ENCODE peak calls at places on chromosomes 4 and X, in ten cellular contexts. B is Karpas-422, Z is PC-3, M is trophoblast cell, T is mammary epithelial cell, X is endothelial cell of umbilical vein, U is keratinocyte, E is MM.1S, Q is H9, N is HCT116. A is an unnamed sample.

GRCh38 chr4:173522160-173522873 is 7.7 kb downstream of the HAND2 start:
- DNase-seq in N (no peak), E (no peak), X (peak), U (no peak), M (peak), B (no peak), T (no peak), Q (peak), Z (no peak), A (peak)

GRCh38 chrX:9677098-9677739 is 88.4 kb downstream of the GPR143 start:
- DNase-seq in M (no peak), X (peak), Z (peak), U (no peak), N (no peak), Q (no peak), T (no peak), E (peak), B (no peak), A (peak)

GRCh38 chr4:87375719-87376291 is 15.2 kb downstream of the HSD17B11 start:
- DNase-seq in U (no peak), N (peak), B (peak), Z (peak), T (peak), X (peak), M (no peak), Q (no peak), E (peak), A (peak)

GRCh38 chrX:43882294-43882681 is at the start of gene MAOB:
- DNase-seq in N (no peak), T (peak), Q (peak), E (no peak), U (no peak), B (no peak), M (peak), X (no peak), Z (no peak), A (peak)

GRCh38 chr4:132180020-132180427 is 969.1 kb upstream of the PCDH10 start:
- DNase-seq in Z (peak), Q (no peak), N (no peak), B (no peak), M (no peak), E (no peak), U (peak), T (peak), X (peak), A (peak)

GRCh38 chrX:27597506-27597905 is 7.4 kb downstream of the DCAF8L2 start:
- DNase-seq in M (no peak), U (no peak), Q (no peak), T (peak), E (no peak), N (no peak), Z (no peak), X (peak), B (no peak), A (no peak)

GRCh38 chr4:17558941-17559708 is 17.9 kb upstream of the LAP3 start:
- DNase-seq in Q (no peak), X (no peak), U (no peak), M (no peak), B (no peak), N (no peak), T (no peak), Z (no peak), E (no peak), A (no peak)

GRCh38 chr4:76709454-76709853 is 188.5 kb downstream of the SOWAHB start:
- DNase-seq in U (no peak), Z (no peak), N (no peak), T (no peak), X (no peak), Q (no peak), M (no peak), E (no peak), B (no peak), A (peak)

GRCh38 chr4:119559044-119559647 is 69.5 kb downstream of the PDE5A start:
- DNase-seq in X (peak), B (peak), Z (peak), T (peak), Q (no peak), N (peak), U (no peak), M (peak), E (peak), A (peak)

GRCh38 chr4:123399638-123400358 is 3.2 kb downstream of the SPRY1 start:
- DNase-seq in Q (no peak), U (no peak), N (no peak), X (peak), B (no peak), M (no peak), T (peak), E (peak), Z (peak), A (peak)

GRCh38 chr4:102574317-102574716 is 73.2 kb downstream of the NFKB1 start:
- DNase-seq in B (no peak), Z (peak), N (no peak), E (no peak), X (no peak), U (no peak), Q (no peak), T (no peak), M (no peak), A (no peak)

GRCh38 chrX:18871970-18872369 is 111.9 kb downstream of the PHKA2 start:
- DNase-seq in X (no peak), Z (no peak), T (no peak), N (no peak), Q (no peak), M (no peak), U (no peak), B (no peak), E (no peak), A (no peak)

GRCh38 chr4:81639248-81639647 is 167.5 kb upstream of the RASGEF1B start:
- DNase-seq in M (no peak), Z (no peak), B (no peak), E (no peak), U (no peak), N (no peak), Q (no peak), X (no peak), T (no peak), A (no peak)

GRCh38 chr4:126328914-126329313 is 1014.2 kb downstream of the FAT4 start:
- DNase-seq in T (no peak), E (no peak), B (no peak), U (no peak), Q (no peak), Z (no peak), M (no peak), N (no peak), X (no peak), A (no peak)

GRCh38 chr4:42050850-42051249 is 60.5 kb downstream of the SLC30A9 start:
- DNase-seq in Q (no peak), N (no peak), E (no peak), U (no peak), Z (no peak), M (no peak), X (no peak), T (no peak), B (no peak), A (peak)

GRCh38 chr4:41620594-41621256 is 82.8 kb downstream of the LIMCH1 start:
- DNase-seq in U (no peak), E (no peak), X (no peak), N (no peak), Z (no peak), M (peak), Q (peak), T (no peak), B (no peak), A (no peak)

GRCh38 chrX:119574394-119575266 is at the start of gene UBE2A:
- DNase-seq in T (peak), E (peak), N (peak), B (peak), Q (peak), U (peak), M (peak), X (peak), Z (peak), A (peak)

GRCh38 chrX:69424161-69424560 is 80.0 kb upstream of the NALF2 start:
- DNase-seq in Q (no peak), B (peak), T (no peak), U (no peak), E (no peak), N (peak), X (peak), Z (peak), M (no peak), A (peak)

GRCh38 chr4:93828332-93828829 is at the start of gene ATOH1:
- DNase-seq in Z (no peak), U (no peak), B (no peak), Q (peak), E (peak), M (no peak), N (peak), T (peak), X (no peak), A (peak)

GRCh38 chrX:13029341-13029740 is 15.1 kb downstream of the FAM9C start:
- DNase-seq in Z (peak), X (no peak), M (no peak), Q (peak), B (no peak), E (no peak), N (no peak), U (no peak), T (no peak), A (peak)

GRCh38 chr4:7539659-7540058 is 104.9 kb upstream of the PSAPL1 start:
- DNase-seq in B (peak), Z (peak), Q (peak), X (no peak), N (peak), E (no peak), T (no peak), M (no peak), U (peak), A (peak)

GRCh38 chr4:81398379-81398778 is 73.3 kb downstream of the RASGEF1B start:
- DNase-seq in Z (no peak), M (no peak), B (no peak), E (no peak), T (no peak), X (no peak), Q (no peak), U (no peak), N (no peak), A (no peak)

GRCh38 chr4:54082168-54082567 is 17.8 kb upstream of the CHIC2 start:
- DNase-seq in E (no peak), Q (no peak), M (peak), X (peak), B (no peak), N (peak), U (peak), Z (peak), T (peak), A (peak)

GRCh38 chrX:150899191-150899757 is 806 bp upstream of the CD99L2 start:
- DNase-seq in U (no peak), E (peak), X (peak), Q (peak), M (peak), N (no peak), T (peak), B (peak), Z (peak), A (peak)

GRCh38 chrX:45750639-45751038 is 550.0 kb upstream of the DIPK2B start:
- DNase-seq in B (no peak), Q (no peak), Z (no peak), T (peak), U (no peak), N (no peak), M (no peak), X (no peak), E (no peak), A (peak)

GRCh38 chrX:20001615-20002014 is 10.8 kb upstream of the BCLAF3 start:
- DNase-seq in M (no peak), U (no peak), B (peak), Q (peak), X (no peak), E (no peak), T (no peak), N (no peak), Z (no peak), A (no peak)

GRCh38 chrX:16946361-16946964 is at the start of gene REPS2:
- DNase-seq in X (peak), U (no peak), M (peak), N (peak), Z (peak), E (peak), T (peak), Q (peak), B (peak), A (peak)

GRCh38 chr4:11505225-11505971 is 76.7 kb upstream of the HS3ST1 start:
- DNase-seq in M (no peak), N (peak), B (no peak), E (no peak), U (peak), X (peak), T (peak), Z (peak), Q (no peak), A (no peak)

GRCh38 chrX:124362072-124362471 is 15.7 kb downstream of the SH2D1A start:
- DNase-seq in E (no peak), X (no peak), M (no peak), Q (no peak), U (no peak), Z (no peak), N (no peak), T (no peak), B (no peak), A (no peak)

GRCh38 chrX:151680805-151681204 is 14.5 kb upstream of the PRRG3 start:
- DNase-seq in X (peak), M (peak), E (peak), N (peak), Q (peak), T (peak), B (peak), U (peak), Z (peak), A (peak)

GRCh38 chr4:48683784-48684666 is 96.1 kb downstream of the FRYL start:
- DNase-seq in U (no peak), X (peak), T (no peak), N (no peak), Q (no peak), B (no peak), M (no peak), E (peak), Z (no peak), A (no peak)

GRCh38 chr4:15648600-15648999 is 6.6 kb downstream of the FBXL5 start:
- DNase-seq in N (no peak), E (no peak), X (no peak), Z (no peak), B (no peak), U (no peak), M (no peak), T (no peak), Q (no peak), A (no peak)

GRCh38 chrX:16856744-16857143 is 13.4 kb downstream of the RBBP7 start:
- DNase-seq in U (no peak), Z (no peak), Q (no peak), X (no peak), E (no peak), M (no peak), N (no peak), B (no peak), T (no peak), A (no peak)

GRCh38 chr4:179664628-179665027 is 2222.4 kb upstream of the AGA start:
- DNase-seq in U (no peak), T (no peak), Z (no peak), Q (no peak), E (no peak), X (no peak), B (no peak), N (no peak), M (no peak), A (no peak)

GRCh38 chrX:29478336-29479069 is 736.9 kb upstream of the MAGEB2 start:
- DNase-seq in Q (peak), B (peak), M (no peak), E (peak), T (peak), N (peak), X (peak), Z (peak), U (no peak), A (peak)

GRCh38 chr4:56981795-56982201 is 3.1 kb downstream of the POLR2B start:
- DNase-seq in Z (peak), N (no peak), X (peak), Q (no peak), T (no peak), U (no peak), E (no peak), M (no peak), B (no peak), A (no peak)

GRCh38 chr4:106522839-106523238 is 154.3 kb upstream of the GIMD1 start:
- DNase-seq in X (peak), Z (peak), M (no peak), U (no peak), E (no peak), Q (no peak), T (no peak), N (no peak), B (no peak), A (no peak)

GRCh38 chr4:122827899-122828601 is 1.4 kb downstream of the FGF2 start:
- DNase-seq in B (peak), M (peak), Q (peak), T (peak), E (peak), Z (peak), X (peak), N (no peak), U (no peak), A (peak)

GRCh38 chrX:129516402-129516801 is 6.9 kb downstream of the SMARCA1 start:
- DNase-seq in Q (no peak), E (no peak), T (no peak), M (no peak), B (no peak), Z (no peak), U (no peak), X (no peak), N (no peak), A (no peak)

GRCh38 chrX:129511689-129512088 is 11.6 kb downstream of the SMARCA1 start:
- DNase-seq in Q (no peak), T (no peak), M (no peak), X (no peak), E (no peak), B (no peak), N (no peak), U (no peak), Z (no peak), A (no peak)

GRCh38 chrX:129510331-129510730 is 13.0 kb downstream of the SMARCA1 start:
- DNase-seq in E (no peak), Q (no peak), Z (no peak), N (no peak), T (no peak), B (no peak), U (no peak), X (peak), M (no peak), A (no peak)

GRCh38 chrX:129512409-129512808 is 10.9 kb downstream of the SMARCA1 start:
- DNase-seq in Q (no peak), N (no peak), M (no peak), B (no peak), T (no peak), Z (no peak), E (peak), U (no peak), X (no peak), A (no peak)
- H3K27ac ChIP-seq in Q (no peak), N (no peak), M (no peak), B (no peak), T (no peak), Z (no peak), E (no peak), U (no peak), X (no peak), A (no peak)

GRCh38 chr4:75321484-75321883 is 192.7 kb downstream of the RCHY1 start:
- DNase-seq in E (no peak), M (no peak), B (no peak), X (no peak), Z (peak), U (no peak), N (no peak), Q (no peak), T (no peak), A (no peak)
- H2AFZ ChIP-seq in E (no peak), M (no peak), B (no peak), X (no peak), Z (no peak), U (no peak), N (no peak), Q (no peak), T (no peak), A (no peak)

DNA sequence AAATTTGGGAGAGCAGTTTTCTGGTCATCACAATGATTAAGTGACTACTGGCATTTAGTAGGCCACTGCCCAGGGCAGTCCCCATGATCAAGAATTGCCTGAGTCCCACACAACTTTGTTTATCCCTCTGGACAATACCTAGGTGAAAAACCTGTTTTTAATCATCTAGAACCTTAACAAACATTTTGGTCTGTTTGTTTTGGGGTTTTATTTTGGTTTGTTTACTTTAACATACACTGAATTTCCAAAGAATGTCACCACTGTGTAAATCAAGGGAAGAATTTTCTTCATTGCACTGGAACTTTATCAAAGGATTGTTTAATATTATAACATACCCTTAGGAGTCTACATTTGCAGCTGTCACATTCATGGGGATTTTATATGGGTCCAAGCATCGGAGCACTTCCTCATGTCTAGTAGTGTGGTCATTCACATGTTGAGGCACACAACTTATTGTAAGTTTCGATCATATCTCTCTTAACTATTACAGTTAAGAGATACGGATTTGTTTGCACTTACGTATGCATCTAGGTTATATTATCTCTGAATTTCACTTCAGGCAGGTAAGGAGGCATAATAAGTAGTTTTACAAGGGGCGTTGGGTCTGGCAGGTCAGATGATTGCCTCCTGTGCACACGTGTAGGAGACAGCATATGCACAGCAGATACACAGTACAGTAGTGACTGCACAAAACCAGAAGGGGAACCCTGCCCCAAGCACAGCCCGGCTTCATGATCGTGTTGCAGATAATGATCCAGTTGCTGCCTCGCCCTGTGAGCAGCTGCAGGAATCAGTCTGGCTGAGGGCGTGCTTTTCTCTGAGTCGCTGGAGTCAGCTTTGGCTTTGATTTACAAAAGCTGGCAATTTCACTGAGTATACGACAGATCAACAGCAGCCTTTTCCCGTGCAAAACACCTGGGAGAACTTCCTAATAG is 302.8 kb upstream of the GATB start:
- DNase-seq in M (peak), Q (no peak), T (no peak), Z (peak), B (no peak), X (no peak), U (no peak), N (no peak), E (no peak), A (no peak)
- H3K27ac ChIP-seq in M (no peak), Q (no peak), T (no peak), Z (peak), B (no peak), X (no peak), U (no peak), N (no peak), E (no peak), A (no peak)

GRCh38 chr4:39657465-39657864 is 18.8 kb upstream of the SMIM14 start:
- DNase-seq in N (no peak), Z (no peak), U (no peak), T (peak), M (peak), X (no peak), E (no peak), Q (no peak), B (no peak), A (no peak)
- H2AFZ ChIP-seq in N (no peak), Z (no peak), U (no peak), T (peak), M (no peak), X (no peak), E (peak), Q (no peak), B (no peak), A (no peak)